ENCODE peak calls at places on chromosomes 16 and 17, in six cellular contexts. B, J, K, M, O and W are unnamed samples.

GRCh38 chr16:54093281-54093680 is 193.3 kb downstream of the IRX3 start:
- DNase-seq in B (no peak), J (no peak), K (no peak), M (no peak), O (no peak), W (no peak)

GRCh38 chr16:64983983-64984382 is 137.9 kb downstream of the CDH11 start:
- DNase-seq in B (no peak), J (peak), K (peak), M (no peak), O (peak), W (peak)

GRCh38 chr16:19883296-19883951 is 1.2 kb downstream of the GPRC5B start:
- DNase-seq in B (peak), J (peak), K (peak), M (no peak), O (no peak), W (peak)

GRCh38 chr17:12395733-12396354 is 269.8 kb upstream of the MYOCD start:
- DNase-seq in B (no peak), J (peak), K (no peak), M (peak), O (no peak), W (no peak)

GRCh38 chr17:72632026-72632684 is 460.3 kb downstream of the SLC39A11 start:
- DNase-seq in B (no peak), J (peak), K (no peak), M (peak), O (no peak), W (no peak)

GRCh38 chr16:51924744-51925143 is 622.2 kb downstream of the TOX3 start:
- DNase-seq in B (no peak), J (no peak), K (no peak), M (no peak), O (no peak), W (no peak)

GRCh38 chr17:82520041-82520910 is 744 bp downstream of the FOXK2 start:
- DNase-seq in B (peak), J (peak), K (peak), M (no peak), O (no peak), W (peak)

GRCh38 chr16:74448990-74449389 is 27.7 kb upstream of the CLEC18B start:
- DNase-seq in B (no peak), J (peak), K (peak), M (peak), O (peak), W (peak)

GRCh38 chr17:76270127-76270592 is 5.0 kb downstream of the UBALD2 start:
- DNase-seq in B (peak), J (no peak), K (no peak), M (no peak), O (no peak), W (no peak)

GRCh38 chr17:44074911-44075285 is 4.4 kb downstream of the G6PC3 start:
- DNase-seq in B (no peak), J (no peak), K (no peak), M (no peak), O (no peak), W (no peak)

GRCh38 chr17:80964231-80964856 is 27.3 kb upstream of the CHMP6 start:
- DNase-seq in B (no peak), J (no peak), K (no peak), M (no peak), O (no peak), W (no peak)

GRCh38 chr17:61202564-61202963 is 197.1 kb upstream of the TBX2 start:
- DNase-seq in B (no peak), J (no peak), K (no peak), M (no peak), O (no peak), W (no peak)

GRCh38 chr16:54846761-54847160 is 83.9 kb upstream of the IRX5 start:
- DNase-seq in B (no peak), J (peak), K (no peak), M (no peak), O (no peak), W (peak)

GRCh38 chr17:1223662-1224061 is 43.9 kb upstream of the ABR start:
- DNase-seq in B (no peak), J (no peak), K (no peak), M (no peak), O (no peak), W (no peak)

GRCh38 chr17:76255801-76256429 is 9.2 kb upstream of the UBALD2 start:
- DNase-seq in B (no peak), J (no peak), K (no peak), M (no peak), O (no peak), W (no peak)

GRCh38 chr16:4538386-4539235 is at the start of gene CDIP1:
- DNase-seq in B (peak), J (peak), K (peak), M (peak), O (peak), W (peak)

GRCh38 chr17:58394534-58395223 is 22.7 kb downstream of the RNF43 start:
- DNase-seq in B (no peak), J (no peak), K (no peak), M (no peak), O (no peak), W (no peak)

GRCh38 chr17:38400286-38400685 is 28.0 kb upstream of the ARHGAP23 start:
- DNase-seq in B (no peak), J (no peak), K (no peak), M (no peak), O (no peak), W (no peak)

GRCh38 chr16:47887496-47887895 is 268.3 kb downstream of the ABCC12 start:
- DNase-seq in B (no peak), J (peak), K (no peak), M (peak), O (peak), W (peak)

GRCh38 chr16:19696312-19696711 is 21.7 kb downstream of the KNOP1 start:
- DNase-seq in B (peak), J (peak), K (peak), M (no peak), O (peak), W (peak)

GRCh38 chr17:17525956-17526355 is 29.8 kb upstream of the RASD1 start:
- DNase-seq in B (no peak), J (no peak), K (no peak), M (no peak), O (no peak), W (no peak)

GRCh38 chr16:89723279-89724250 is 2.2 kb downstream of the ZNF276 start:
- DNase-seq in B (no peak), J (no peak), K (no peak), M (no peak), O (no peak), W (peak)

GRCh38 chr17:77372444-77373297 is 231.9 kb downstream of the SEC14L1 start:
- DNase-seq in B (peak), J (peak), K (peak), M (no peak), O (no peak), W (peak)

GRCh38 chr16:21036471-21036870 is 114.2 kb downstream of the DNAH3 start:
- DNase-seq in B (no peak), J (no peak), K (no peak), M (no peak), O (no peak), W (no peak)

GRCh38 chr16:23125277-23125676 is 24.0 kb downstream of the USP31 start:
- DNase-seq in B (no peak), J (no peak), K (no peak), M (no peak), O (no peak), W (no peak)

GRCh38 chr17:47857551-47858410 is 6.8 kb upstream of the SP6 start:
- DNase-seq in B (no peak), J (no peak), K (no peak), M (no peak), O (no peak), W (no peak)

GRCh38 chr17:7263801-7264078 is 1.5 kb upstream of the CLDN7 start:
- DNase-seq in B (no peak), J (peak), K (no peak), M (no peak), O (no peak), W (no peak)

GRCh38 chr17:66341462-66341861 is 39.0 kb downstream of the PRKCA start:
- DNase-seq in B (no peak), J (no peak), K (no peak), M (no peak), O (no peak), W (no peak)

DNA sequence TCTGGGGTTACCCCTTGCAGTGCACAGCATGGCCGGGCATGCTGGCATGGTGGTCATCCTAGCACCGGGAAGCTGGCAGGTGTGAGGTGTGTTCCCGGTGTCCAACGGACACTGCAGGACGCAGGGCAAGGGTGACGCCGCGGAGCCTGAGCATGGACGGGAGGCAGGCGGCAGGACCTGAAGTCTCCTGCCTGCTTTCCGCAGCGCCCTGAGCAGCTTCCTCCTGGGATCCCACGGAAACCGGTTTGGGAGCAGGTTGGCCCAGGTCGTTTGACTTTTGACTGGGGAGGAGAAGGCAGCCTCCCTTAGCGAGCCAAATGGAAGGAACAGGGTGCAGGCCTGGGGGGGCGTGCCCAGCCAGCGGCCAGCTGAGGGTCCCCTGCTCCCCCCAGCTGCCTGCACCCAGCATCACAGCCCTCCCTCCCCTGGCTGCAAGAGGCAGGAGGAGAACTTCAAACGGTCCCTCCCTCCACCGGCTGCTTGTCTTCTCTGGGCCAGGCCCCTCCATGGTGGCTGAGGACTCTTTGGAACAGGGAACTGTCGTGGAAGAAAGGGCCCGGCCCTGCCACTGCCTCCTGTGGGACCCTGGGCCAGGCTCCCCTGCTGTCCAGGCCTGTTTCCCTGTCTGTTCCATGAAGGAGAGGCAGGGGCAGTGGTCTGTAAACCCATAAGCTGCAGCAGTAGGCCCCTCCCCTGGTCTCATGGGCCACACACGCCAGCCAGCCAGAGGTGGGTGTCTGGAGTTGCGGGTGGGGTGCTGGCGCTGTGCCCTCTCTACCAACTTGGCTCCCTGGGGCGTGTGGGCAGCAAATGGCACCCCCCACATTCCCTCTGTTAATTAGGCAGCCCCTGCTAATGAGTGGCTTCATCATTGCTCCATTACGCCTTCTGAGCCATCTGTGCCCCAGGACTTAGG is 7.9 kb upstream of the ADGRG1 start:
- DNase-seq in B (peak), J (peak), K (peak), M (no peak), O (no peak), W (no peak)
- H3K4me3 ChIP-seq in B (peak), J (peak), K (no peak), M (no peak), O (no peak), W (no peak)

DNA sequence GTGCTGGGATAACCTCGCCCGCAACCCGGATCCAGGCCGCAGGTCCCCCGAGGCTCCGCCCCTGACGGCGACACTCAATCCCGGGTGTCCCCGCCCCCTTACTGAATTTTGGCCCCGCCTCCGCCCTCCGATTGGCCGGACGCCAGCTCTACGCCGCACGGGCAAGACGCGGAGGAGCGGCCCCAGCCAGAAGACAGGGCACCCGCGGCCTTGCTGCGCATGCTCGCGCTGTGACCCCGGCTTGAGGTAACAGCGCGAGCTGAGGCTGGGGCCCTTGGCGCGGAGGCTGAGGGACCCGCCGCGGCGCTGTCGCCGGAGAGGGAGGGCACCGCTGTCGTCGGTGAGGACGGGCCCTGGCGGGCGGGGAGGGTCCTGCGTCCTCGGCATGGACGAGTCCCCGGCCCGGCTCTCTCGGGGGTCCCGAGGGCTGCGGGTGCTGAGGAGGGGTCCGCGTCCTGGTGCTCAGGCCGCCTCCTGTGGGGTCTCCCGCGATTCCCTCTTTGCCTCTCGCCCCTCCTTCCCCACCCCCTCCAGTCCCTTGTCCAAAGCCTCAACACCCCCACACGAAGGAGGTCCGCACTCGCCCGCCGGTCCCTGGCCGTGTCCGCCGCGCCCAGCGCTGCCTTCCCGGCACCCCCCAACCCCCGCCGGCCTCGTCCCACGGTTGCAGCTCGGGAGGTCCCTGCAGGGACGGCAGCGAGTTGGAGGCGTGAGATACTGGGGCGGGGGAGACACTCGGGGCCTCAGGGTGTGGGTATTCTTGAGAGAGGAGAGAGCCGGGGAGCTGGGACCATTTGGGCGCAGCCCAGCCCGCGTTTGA is at the start of gene FLYWCH2:
- DNase-seq in B (peak), J (peak), K (peak), M (peak), O (peak), W (peak)
- TF ChIP-seq CTCF in B (no peak), J (peak), K (peak), M (no peak), O (no peak), W (no peak)

GRCh38 chr16:84584678-84585077 is 33.2 kb downstream of the COTL1 start:
- DNase-seq in B (no peak), J (no peak), K (no peak), M (no peak), O (no peak), W (no peak)

GRCh38 chr16:84582958-84583516 is 34.8 kb downstream of the COTL1 start:
- DNase-seq in B (no peak), J (no peak), K (no peak), M (peak), O (no peak), W (peak)

GRCh38 chr16:84585472-84585871 is 32.4 kb downstream of the COTL1 start:
- DNase-seq in B (no peak), J (no peak), K (no peak), M (no peak), O (no peak), W (no peak)

GRCh38 chr16:84583995-84584394 is 33.9 kb downstream of the COTL1 start:
- DNase-seq in B (no peak), J (no peak), K (no peak), M (no peak), O (no peak), W (no peak)

GRCh38 chr16:84585886-84586285 is 32.0 kb downstream of the COTL1 start:
- DNase-seq in B (no peak), J (no peak), K (no peak), M (peak), O (no peak), W (no peak)
- H3K4me3 ChIP-seq in B (no peak), J (no peak), K (no peak), M (no peak), O (no peak), W (no peak)

DNA sequence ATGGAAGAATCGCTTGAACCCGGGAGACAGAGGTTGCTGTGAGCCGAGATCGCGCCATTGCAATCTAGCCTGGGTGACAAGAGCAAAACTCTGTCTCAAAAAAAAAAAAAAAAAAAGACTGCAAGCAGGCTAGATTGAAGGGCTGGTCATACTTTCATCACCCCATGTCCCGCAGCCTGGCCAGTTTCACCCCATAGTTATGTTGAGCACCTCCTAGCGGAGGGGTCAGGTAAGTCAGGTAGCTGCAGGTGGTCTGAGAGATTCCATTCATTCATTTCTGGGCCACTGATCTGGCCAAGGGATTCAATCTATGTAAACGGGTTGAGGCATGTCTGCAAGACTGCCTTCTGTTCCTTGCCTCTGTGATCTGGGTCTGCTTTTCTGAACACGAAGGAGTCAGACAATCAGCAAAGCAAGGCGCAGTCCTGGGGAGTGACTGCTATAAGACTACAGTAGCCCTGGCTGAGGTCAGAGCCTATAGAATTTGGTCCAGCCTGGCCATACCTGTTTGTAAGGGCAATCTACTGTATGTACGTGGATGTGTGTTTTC is 23.6 kb upstream of the BPTF start:
- DNase-seq in B (no peak), J (no peak), K (no peak), M (no peak), O (no peak), W (no peak)
- TF ChIP-seq CTCF in B (no peak), J (no peak), K (no peak), M (no peak), O (peak), W (no peak)